ENCODE peak calls at places on chromosomes 12 and 14, in four cellular contexts. F is IMR-90, S is H9, U is H1. W is an unnamed sample.

GRCh38 chr12:101792046-101792931 is 38.5 kb downstream of the GNPTAB start:
- DNase-seq in S (peak), U (no peak), F (no peak), W (peak)

GRCh38 chr14:53881161-53881846 is 75.3 kb downstream of the BMP4 start:
- DNase-seq in F (peak), S (no peak), U (no peak), W (peak)

GRCh38 chr12:53551889-53552291 is 44.6 kb upstream of the NPFF start:
- DNase-seq in F (no peak), S (no peak), U (no peak), W (no peak)

GRCh38 chr14:74510955-74511354 is 17.4 kb downstream of the ISCA2 start:
- DNase-seq in S (peak), F (peak), U (no peak), W (no peak)

GRCh38 chr12:53231859-53232640 is at the start of gene RARG:
- DNase-seq in U (no peak), S (peak), F (no peak), W (peak)

GRCh38 chr14:61460853-61461611 is 139.7 kb downstream of the PRKCH start:
- DNase-seq in S (no peak), U (no peak), F (peak), W (no peak)

GRCh38 chr14:54548491-54548890 is 18.4 kb upstream of the SAMD4A start:
- DNase-seq in F (no peak), S (no peak), U (no peak), W (no peak)

GRCh38 chr12:91958816-91959215 is 186.8 kb downstream of the BTG1 start:
- DNase-seq in U (no peak), S (no peak), F (peak), W (peak)

GRCh38 chr14:95147597-95147996 is 9.7 kb downstream of the DICER1 start:
- DNase-seq in F (no peak), S (no peak), U (no peak), W (no peak)

GRCh38 chr12:3040663-3041544 is 36.3 kb upstream of the TSPAN9 start:
- DNase-seq in S (peak), U (no peak), F (no peak), W (no peak)

GRCh38 chr14:53845813-53846693 is 110.6 kb downstream of the BMP4 start:
- DNase-seq in U (no peak), S (no peak), F (no peak), W (no peak)

GRCh38 chr14:96852823-96853422 is 55.7 kb downstream of the VRK1 start:
- DNase-seq in S (no peak), F (peak), U (no peak), W (no peak)

GRCh38 chr14:94307410-94307992 is 14.4 kb upstream of the SERPINA10 start:
- DNase-seq in U (no peak), F (no peak), S (no peak), W (peak)

GRCh38 chr12:64413884-64414283 is 9.7 kb downstream of the XPOT start:
- DNase-seq in F (no peak), S (no peak), U (no peak), W (no peak)

GRCh38 chr14:52929192-52929807 is 21.6 kb downstream of the FERMT2 start:
- DNase-seq in S (no peak), U (no peak), F (no peak), W (no peak)

GRCh38 chr14:94113490-94113889 is 3.0 kb downstream of the IFI27 start:
- DNase-seq in U (no peak), F (peak), S (peak), W (no peak)

GRCh38 chr12:121189061-121189886 is 20.7 kb upstream of the P2RX4 start:
- DNase-seq in S (no peak), F (no peak), U (no peak), W (no peak)

GRCh38 chr12:96044017-96044985 is 8.9 kb upstream of the LTA4H start:
- DNase-seq in U (no peak), S (no peak), F (peak), W (no peak)

GRCh38 chr14:64788706-64789105 is 84.5 kb downstream of the PLEKHG3 start:
- DNase-seq in S (no peak), U (no peak), F (peak), W (no peak)

GRCh38 chr14:98894600-98894999 is 377.4 kb downstream of the BCL11B start:
- DNase-seq in F (no peak), S (no peak), U (no peak), W (no peak)

GRCh38 chr12:22037952-22038351 is 8.1 kb upstream of the CMAS start:
- DNase-seq in U (no peak), S (no peak), F (no peak), W (peak)

GRCh38 chr12:530871-531270 is 71.1 kb downstream of the B4GALNT3 start:
- DNase-seq in F (no peak), S (no peak), U (no peak), W (no peak)

GRCh38 chr12:46965880-46966279 is 113.5 kb upstream of the PCED1B start:
- DNase-seq in S (no peak), U (no peak), F (no peak), W (no peak)

GRCh38 chr12:92080390-92081285 is 65.0 kb downstream of the BTG1 start:
- DNase-seq in S (no peak), F (peak), U (no peak), W (peak)

GRCh38 chr12:4082809-4083447 is 190.6 kb upstream of the CCND2 start:
- DNase-seq in F (no peak), U (no peak), S (no peak), W (no peak)

GRCh38 chr14:29222671-29223268 is 456.2 kb downstream of the FOXG1 start:
- DNase-seq in F (peak), S (peak), U (no peak), W (peak)

GRCh38 chr12:123580772-123581171 is 3.6 kb upstream of the TMED2 start:
- DNase-seq in S (no peak), U (no peak), F (peak), W (no peak)

GRCh38 chr12:107356266-107356936 is 263.1 kb upstream of the CRY1 start:
- DNase-seq in U (no peak), S (no peak), F (peak), W (peak)

GRCh38 chr14:51225751-51226150 is 14.3 kb upstream of the TMX1 start:
- DNase-seq in U (no peak), S (no peak), F (peak), W (no peak)

GRCh38 chr12:118190266-118190665 is 54.3 kb downstream of the PEBP1 start:
- DNase-seq in F (peak), U (no peak), S (no peak), W (no peak)

GRCh38 chr14:48430805-48431204 is 755.4 kb upstream of the MDGA2 start:
- DNase-seq in U (no peak), F (no peak), S (peak), W (no peak)

GRCh38 chr14:68792830-68793733 is at the start of gene ZFP36L1:
- DNase-seq in S (peak), U (peak), F (peak), W (peak)

GRCh38 chr12:48028541-48029400 is 24.5 kb upstream of the COL2A1 start:
- DNase-seq in U (no peak), S (no peak), F (no peak), W (peak)

GRCh38 chr14:86532219-86532618 is 1002.3 kb downstream of the FLRT2 start:
- DNase-seq in U (no peak), S (no peak), F (peak), W (no peak)

GRCh38 chr14:24693941-24694507 is 60.0 kb upstream of the GZMB start:
- DNase-seq in S (no peak), F (no peak), U (no peak), W (no peak)

DNA sequence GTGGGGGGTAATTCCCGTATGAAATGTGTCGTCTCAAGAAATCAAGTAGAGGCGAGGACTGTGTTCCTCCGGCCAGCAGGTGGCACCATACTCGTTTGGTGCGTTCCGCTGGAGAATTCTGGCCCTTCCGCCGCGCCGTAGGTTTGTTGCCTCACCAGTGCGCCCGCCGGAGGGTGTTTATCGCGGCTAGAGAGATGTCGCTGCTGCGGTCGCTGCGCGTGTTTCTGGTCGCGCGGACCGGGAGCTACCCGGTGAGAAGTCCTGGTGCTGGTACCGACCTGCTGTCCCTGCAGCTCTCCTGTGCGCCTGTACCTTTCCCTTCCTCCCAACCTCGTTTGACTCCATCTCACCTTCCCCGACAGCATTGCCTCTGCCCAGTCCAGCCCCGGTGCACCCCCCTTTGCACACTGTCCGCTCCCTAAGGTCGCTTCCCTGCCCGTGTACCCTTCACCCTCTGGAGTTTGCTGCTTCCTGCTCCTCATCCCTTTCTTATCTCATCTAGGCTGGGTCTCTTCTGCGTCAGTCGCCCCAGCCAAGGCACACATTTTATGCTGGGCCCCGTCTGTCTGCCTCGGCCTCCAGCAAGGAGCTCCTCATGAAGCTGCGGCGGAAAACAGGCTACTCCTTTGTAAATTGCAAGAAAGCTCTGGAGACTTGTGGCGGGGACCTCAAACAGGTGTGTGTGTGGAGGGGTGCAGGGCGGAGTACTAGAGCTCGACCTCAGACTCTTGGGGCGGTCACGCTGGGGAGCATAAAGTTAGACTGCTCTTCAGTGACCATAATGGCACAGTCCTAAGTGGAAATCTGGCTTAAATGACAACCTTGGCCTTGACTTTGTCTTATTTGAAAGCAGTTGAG is at the start of gene TSFM:
- DNase-seq in U (peak), S (peak), F (peak), W (peak)
- H3K14ac ChIP-seq in U (no peak), S (no peak), F (peak), W (peak)

GRCh38 chr14:37663498-37663897 is 68.1 kb downstream of the TTC6 start:
- DNase-seq in F (no peak), U (no peak), S (no peak), W (no peak)
- H2AK5ac ChIP-seq in F (no peak), U (no peak), S (no peak), W (no peak)

GRCh38 chr12:130973109-130973508 is 19.4 kb downstream of the ADGRD1 start:
- DNase-seq in F (no peak), U (no peak), S (no peak), W (no peak)

GRCh38 chr12:130977046-130977758 is 23.5 kb downstream of the ADGRD1 start:
- DNase-seq in U (no peak), F (no peak), S (peak), W (no peak)

GRCh38 chr12:130976171-130976720 is 22.5 kb downstream of the ADGRD1 start:
- DNase-seq in S (no peak), F (no peak), U (no peak), W (no peak)

GRCh38 chr12:130973906-130974305 is 20.2 kb downstream of the ADGRD1 start:
- DNase-seq in S (no peak), U (no peak), F (no peak), W (no peak)

GRCh38 chr12:130975116-130975515 is 21.4 kb downstream of the ADGRD1 start:
- DNase-seq in S (no peak), F (no peak), U (no peak), W (no peak)
- H3K18ac ChIP-seq in S (no peak), F (no peak), U (no peak), W (no peak)

GRCh38 chr14:70203686-70204085 is 14.9 kb upstream of the SLC8A3 start:
- DNase-seq in S (peak), U (no peak), F (no peak), W (no peak)

GRCh38 chr14:70201994-70202393 is 13.2 kb upstream of the SLC8A3 start:
- DNase-seq in F (no peak), U (no peak), S (no peak), W (no peak)
- H3K14ac ChIP-seq in F (no peak), U (no peak), S (no peak), W (no peak)

GRCh38 chr12:19166387-19166786 is 36.9 kb downstream of the PLEKHA5 start:
- DNase-seq in F (no peak), U (no peak), S (no peak), W (no peak)

GRCh38 chr12:19165446-19165845 is 35.9 kb downstream of the PLEKHA5 start:
- DNase-seq in S (no peak), U (no peak), F (no peak), W (no peak)

GRCh38 chr12:19155981-19156734 is 26.6 kb downstream of the PLEKHA5 start:
- DNase-seq in F (no peak), U (no peak), S (no peak), W (no peak)

GRCh38 chr12:19158909-19159308 is 29.4 kb downstream of the PLEKHA5 start:
- DNase-seq in U (no peak), S (no peak), F (peak), W (no peak)

GRCh38 chr12:19161251-19161650 is 31.7 kb downstream of the PLEKHA5 start:
- DNase-seq in S (no peak), U (no peak), F (no peak), W (no peak)
- H2AK5ac ChIP-seq in S (no peak), U (no peak), F (no peak), W (no peak)

GRCh38 chr12:130114952-130115351 is 47.3 kb upstream of the FZD10 start:
- DNase-seq in U (no peak), S (no peak), F (no peak), W (no peak)
- H3K18ac ChIP-seq in U (no peak), S (no peak), F (no peak), W (no peak)

DNA sequence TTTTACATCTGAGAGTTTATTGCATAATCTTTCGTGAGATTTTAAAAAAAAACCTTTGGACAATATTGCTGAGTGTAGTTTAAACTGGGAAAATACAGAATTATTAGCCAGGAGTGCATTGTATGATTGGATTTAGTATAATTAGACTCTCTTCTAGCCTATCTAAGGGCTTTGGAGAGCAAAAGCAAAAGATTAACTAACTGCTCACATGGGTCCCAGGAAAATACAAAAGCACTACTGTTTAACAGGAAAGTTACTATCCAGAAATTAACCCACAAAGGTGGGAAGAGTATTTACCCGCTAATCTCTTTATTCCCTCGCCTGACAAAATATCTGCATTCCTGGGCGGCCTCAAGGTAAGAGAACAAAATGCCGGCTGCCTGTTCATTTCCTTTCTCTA is 309.5 kb downstream of the ATXN7L3B start:
- DNase-seq in F (no peak), S (no peak), U (no peak), W (no peak)
- H3K14ac ChIP-seq in F (no peak), S (no peak), U (no peak), W (no peak)

GRCh38 chr14:34554540-34555250 is 15.2 kb upstream of the EAPP start:
- DNase-seq in F (peak), U (no peak), S (no peak), W (peak)
- H2AK5ac ChIP-seq in F (peak), U (no peak), S (no peak), W (no peak)

DNA sequence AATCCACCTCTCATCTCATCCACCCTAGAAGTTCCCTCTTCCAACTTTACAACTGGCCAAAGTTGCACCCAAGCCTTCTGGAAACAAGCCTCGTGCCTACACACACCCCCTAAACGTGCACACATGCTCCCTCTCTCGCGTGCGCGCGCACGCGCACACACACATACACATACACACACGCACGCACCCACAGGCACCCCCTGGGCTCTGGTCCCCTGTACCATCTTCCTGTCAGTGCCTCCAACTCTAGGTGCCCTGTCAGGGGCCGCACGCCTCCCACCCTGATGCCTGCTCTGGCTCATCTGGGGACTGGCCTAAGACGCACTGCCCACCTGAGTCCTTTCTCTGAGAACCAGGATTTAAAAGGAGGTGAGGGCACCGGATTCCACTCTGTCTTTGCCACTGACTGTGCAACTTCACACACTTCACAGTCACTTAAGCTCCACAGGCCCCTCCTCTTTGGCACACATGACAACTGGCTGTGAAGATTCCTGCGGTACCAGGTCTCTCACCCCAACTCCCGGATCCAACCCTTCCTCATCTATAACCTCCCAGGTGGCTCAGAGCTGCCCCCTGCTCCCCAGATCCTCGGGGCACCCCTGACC is 45.5 kb downstream of the TESC start:
- DNase-seq in S (no peak), U (no peak), F (no peak), W (no peak)
- H3K18ac ChIP-seq in S (no peak), U (peak), F (no peak), W (no peak)

W was measured in trophoblast cell.